ENCODE peak calls at places on chromosomes 6 and 20, in four cellular contexts. M is CD8-positive, alpha-beta memory T cell; J is endothelial cell; T is ACHN. G is an unnamed sample.

GRCh38 chr6:112251170-112251945 is 3.0 kb downstream of the LAMA4 start:
- DNase-seq in M (no peak), J (no peak), T (no peak), G (no peak)

GRCh38 chr6:38213275-38213674 is 393.7 kb downstream of the ZFAND3 start:
- DNase-seq in M (no peak), J (no peak), T (no peak), G (no peak)

GRCh38 chr6:91708534-91708933 is 1121.7 kb upstream of the MAP3K7 start:
- DNase-seq in M (no peak), J (no peak), T (no peak), G (no peak)

GRCh38 chr20:8116067-8116811 is 15.8 kb upstream of the PLCB1 start:
- DNase-seq in M (no peak), J (no peak), T (no peak), G (no peak)

GRCh38 chr6:166955865-166956443 is 396 bp downstream of the RNASET2 start:
- DNase-seq in M (no peak), J (no peak), T (peak), G (no peak)

GRCh38 chr6:32819729-32820128 is 2.9 kb upstream of the HLA-DOB start:
- DNase-seq in M (no peak), J (no peak), T (peak), G (no peak)

GRCh38 chr6:39200498-39201020 is 28.7 kb downstream of the KCNK5 start:
- DNase-seq in M (no peak), J (no peak), T (no peak), G (no peak)

GRCh38 chr6:158784505-158784904 is 34.7 kb downstream of the EZR start:
- DNase-seq in M (no peak), J (no peak), T (peak), G (peak)

GRCh38 chr20:40958598-40958997 is 70.0 kb upstream of the TOP1 start:
- DNase-seq in M (no peak), J (no peak), T (no peak), G (no peak)

GRCh38 chr6:14447240-14447639 is 329.7 kb downstream of the CD83 start:
- DNase-seq in M (no peak), J (no peak), T (no peak), G (peak)

GRCh38 chr6:11755725-11756124 is 22.9 kb downstream of the ADTRP start:
- DNase-seq in M (no peak), J (no peak), T (no peak), G (no peak)

GRCh38 chr6:161414180-161414579 is 140.3 kb upstream of the AGPAT4 start:
- DNase-seq in M (no peak), J (no peak), T (no peak), G (no peak)

GRCh38 chr20:5100684-5101347 is 18.9 kb downstream of the PCNA start:
- DNase-seq in M (peak), J (peak), T (peak), G (no peak)